ENCODE peak calls at places on chromosomes 4 and X, in five cellular contexts. Y is posterior cingulate gyrus, A is GM04504, S is non-pigmented ciliary epithelial cell, J is ELF-1. T is an unnamed sample.
A peak's percentile ranks its signal among the peaks of the same experiment; 100 is the strongest.

GRCh38 chrX:137425273-137425902 is 140.5 kb upstream of the ZIC3 start:
- DNase-seq in J (peak; percentile 53), Y (no peak), S (no peak), A (no peak), T (no peak)

GRCh38 chr4:41141910-41142309 is 72.4 kb downstream of the APBB2 start:
- DNase-seq in Y (no peak), A (peak; percentile 89), J (no peak), S (no peak), T (no peak)

GRCh38 chr4:123977623-123978022 is 581.0 kb downstream of the SPRY1 start:
- DNase-seq in A (no peak), S (no peak), Y (no peak), J (no peak), T (no peak)

GRCh38 chr4:105147226-105148151 is 813 bp downstream of the TET2 start:
- DNase-seq in S (no peak), Y (no peak), J (peak; percentile 46), A (no peak), T (no peak)

GRCh38 chrX:37767438-37767837 is 12.4 kb upstream of the CYBB start:
- DNase-seq in J (no peak), A (no peak), Y (no peak), S (no peak), T (no peak)

GRCh38 chr4:5036239-5036638 is 15.0 kb upstream of the STK32B start:
- DNase-seq in S (peak; percentile 28), Y (no peak), J (no peak), A (no peak), T (no peak)

GRCh38 chr4:1358421-1359160 is 11.6 kb downstream of the UVSSA start:
- DNase-seq in J (no peak), Y (no peak), A (no peak), S (no peak), T (no peak)

GRCh38 chrX:69919749-69920148 is 130.0 kb downstream of the AWAT2 start:
- DNase-seq in S (no peak), J (no peak), Y (no peak), A (no peak), T (no peak)

GRCh38 chr4:48681856-48682255 is 98.2 kb downstream of the FRYL start:
- DNase-seq in S (no peak), A (no peak), J (no peak), Y (no peak), T (no peak)

GRCh38 chr4:10080874-10081606 is 35.6 kb downstream of the WDR1 start:
- DNase-seq in Y (no peak), S (no peak), A (no peak), J (no peak), T (no peak)

GRCh38 chr4:17618926-17619325 is 4.5 kb downstream of the MED28 start:
- DNase-seq in Y (no peak), J (no peak), S (no peak), A (no peak), T (no peak)

GRCh38 chrX:20432048-20432447 is 165.3 kb upstream of the RPS6KA3 start:
- DNase-seq in Y (no peak), J (no peak), A (no peak), S (peak; percentile 38), T (no peak)

GRCh38 chr4:77021614-77022089 is 54.1 kb downstream of the CCNI start:
- DNase-seq in A (peak; percentile 69), Y (no peak), J (peak; percentile 56), S (peak; percentile 65), T (no peak)

GRCh38 chr4:99395595-99396364 is 39.4 kb downstream of the ADH7 start:
- DNase-seq in J (no peak), Y (no peak), A (no peak), S (peak; percentile 60), T (no peak)

GRCh38 chr4:98786866-98787265 is 128.5 kb upstream of the TSPAN5 start:
- DNase-seq in S (no peak), A (no peak), J (no peak), Y (no peak), T (no peak)

GRCh38 chrX:46959101-46959500 is 46.9 kb downstream of the JADE3 start:
- DNase-seq in J (no peak), S (no peak), Y (no peak), A (no peak), T (no peak)

GRCh38 chrX:8345473-8345872 is 119.2 kb upstream of the VCX3B start:
- DNase-seq in A (no peak), J (no peak), S (no peak), Y (no peak), T (no peak)

T was measured in pancreas.